ENCODE peak calls at places on chromosomes 7 and 10, in six cellular contexts. F is right cardiac atrium, C is lower leg skin, G is aorta, Z is cardiac muscle cell, W is spleen. K is an unnamed sample.

GRCh38 chr10:11424456-11425287 is 186.8 kb downstream of the USP6NL start:
- DNase-seq in F (peak), C (no peak), G (no peak), Z (peak), W (no peak), K (peak)

GRCh38 chr7:96636342-96636865 is 73.2 kb downstream of the SEM1 start:
- DNase-seq in F (no peak), C (no peak), G (no peak), Z (no peak), W (no peak), K (no peak)

GRCh38 chr7:143185551-143185950 is 2.3 kb downstream of the TAS2R39 start:
- DNase-seq in F (no peak), C (no peak), G (no peak), Z (no peak), W (no peak), K (no peak)

GRCh38 chr10:11232222-11232961 is 214.7 kb downstream of the CELF2 start:
- DNase-seq in F (no peak), C (no peak), G (no peak), Z (no peak), W (no peak), K (no peak)

GRCh38 chr10:77888356-77888703 is 38.2 kb downstream of the DLG5 start:
- DNase-seq in F (no peak), C (no peak), G (no peak), Z (no peak), W (no peak), K (no peak)

GRCh38 chr7:92643821-92644220 is 53.6 kb upstream of the FAM133B start:
- DNase-seq in F (no peak), C (no peak), G (no peak), Z (no peak), W (no peak), K (no peak)

GRCh38 chr10:23897267-23897666 is 311.7 kb upstream of the KIAA1217 start:
- DNase-seq in F (no peak), C (no peak), G (no peak), Z (no peak), W (no peak), K (no peak)

GRCh38 chr10:93746844-93747284 is 10.9 kb upstream of the LGI1 start:
- DNase-seq in F (no peak), C (no peak), G (no peak), Z (no peak), W (no peak), K (peak)

GRCh38 chr10:118800920-118801319 is 46.1 kb upstream of the CACUL1 start:
- DNase-seq in F (peak), C (peak), G (no peak), Z (peak), W (peak), K (peak)

GRCh38 chr10:125640609-125641008 is 42.4 kb downstream of the TEX36 start:
- DNase-seq in F (no peak), C (no peak), G (no peak), Z (no peak), W (no peak), K (no peak)

GRCh38 chr7:129771928-129772479 is 160.5 kb downstream of the NRF1 start:
- DNase-seq in F (no peak), C (no peak), G (no peak), Z (no peak), W (peak), K (no peak)

GRCh38 chr7:18829518-18830252 is 287.8 kb downstream of the TWIST1 start:
- DNase-seq in F (no peak), C (peak), G (no peak), Z (no peak), W (no peak), K (no peak)

GRCh38 chr7:115032986-115033385 is 111.1 kb downstream of the MDFIC start:
- DNase-seq in F (no peak), C (no peak), G (no peak), Z (no peak), W (no peak), K (no peak)

GRCh38 chr7:77757589-77757988 is 40.6 kb downstream of the TMEM60 start:
- DNase-seq in F (no peak), C (no peak), G (no peak), Z (no peak), W (peak), K (no peak)

GRCh38 chr10:66983482-66983818 is 57.6 kb downstream of the LRRTM3 start:
- DNase-seq in F (no peak), C (no peak), G (no peak), Z (no peak), W (no peak), K (no peak)

DNA sequence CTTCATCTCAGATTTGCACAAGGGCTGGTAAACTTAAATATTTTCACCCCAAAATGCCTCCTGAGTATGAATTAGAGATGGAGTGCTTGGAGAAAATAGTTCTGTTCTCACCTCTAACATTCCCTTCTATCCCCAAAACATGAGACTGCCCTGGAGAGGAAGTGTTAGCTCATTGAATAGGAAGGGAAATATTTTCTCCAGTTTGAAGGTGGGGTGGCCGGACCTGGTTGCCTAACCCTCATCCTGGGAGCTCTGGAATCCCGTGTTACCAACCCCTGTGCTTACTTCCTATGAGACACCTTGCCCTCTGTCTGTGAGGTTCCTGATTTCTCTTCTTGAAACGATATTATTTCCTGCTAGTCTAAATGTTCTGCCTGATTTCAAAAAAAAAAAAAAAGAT is 782 bp downstream of the IFIT2 start:
- DNase-seq in F (no peak), C (no peak), G (no peak), Z (no peak), W (no peak), K (no peak)
- H3K4me3 ChIP-seq in F (peak), C (no peak), G (peak), Z (no peak), W (peak), K (peak)

DNA sequence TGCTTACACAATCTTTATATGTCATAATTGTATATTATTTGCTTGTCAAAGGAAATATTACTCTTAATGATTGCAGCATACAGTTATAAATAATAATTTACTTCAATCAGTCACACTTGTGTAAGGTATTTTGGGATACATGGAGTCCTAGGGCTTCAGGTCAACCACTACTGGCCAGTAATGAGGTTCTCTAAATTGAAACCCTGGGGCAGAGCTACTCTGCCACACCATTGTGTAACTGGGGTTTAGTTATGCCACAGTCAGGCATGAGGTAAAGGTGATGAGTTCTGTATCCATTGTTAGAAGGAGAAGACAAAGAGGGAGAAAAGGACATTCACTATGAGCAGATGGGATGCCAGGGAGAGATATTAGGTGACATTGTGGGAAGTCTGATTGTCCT is 117.4 kb downstream of the RNLS start:
- DNase-seq in F (no peak), C (no peak), G (no peak), Z (no peak), W (no peak), K (no peak)
- H3K4me3 ChIP-seq in F (no peak), C (no peak), G (no peak), Z (no peak), W (no peak), K (no peak)

DNA sequence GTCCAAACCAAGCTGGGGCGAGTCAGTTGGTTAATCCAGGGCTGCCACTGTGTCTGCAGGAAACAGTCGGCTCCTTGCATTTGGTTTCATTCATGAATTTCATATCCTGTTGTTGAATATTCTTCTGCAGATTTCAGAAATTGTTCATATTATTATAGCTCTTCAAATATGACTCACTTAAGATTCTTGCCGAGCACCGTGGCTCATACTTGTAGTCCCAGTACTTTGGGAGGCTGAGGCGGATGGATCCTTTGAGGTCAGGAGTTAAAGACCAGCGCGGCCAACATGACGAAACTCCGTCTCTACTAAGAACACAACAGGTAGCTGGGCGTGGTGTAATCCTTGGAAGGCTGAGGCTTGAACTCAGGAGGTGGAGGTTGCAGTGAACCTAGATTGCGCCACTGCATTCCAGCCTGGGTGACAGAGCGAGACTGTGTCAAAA is 24.0 kb downstream of the PFKP start:
- DNase-seq in F (peak), C (no peak), G (no peak), Z (no peak), W (no peak), K (no peak)
- H3K4me3 ChIP-seq in F (no peak), C (no peak), G (no peak), Z (no peak), W (no peak), K (no peak)

DNA sequence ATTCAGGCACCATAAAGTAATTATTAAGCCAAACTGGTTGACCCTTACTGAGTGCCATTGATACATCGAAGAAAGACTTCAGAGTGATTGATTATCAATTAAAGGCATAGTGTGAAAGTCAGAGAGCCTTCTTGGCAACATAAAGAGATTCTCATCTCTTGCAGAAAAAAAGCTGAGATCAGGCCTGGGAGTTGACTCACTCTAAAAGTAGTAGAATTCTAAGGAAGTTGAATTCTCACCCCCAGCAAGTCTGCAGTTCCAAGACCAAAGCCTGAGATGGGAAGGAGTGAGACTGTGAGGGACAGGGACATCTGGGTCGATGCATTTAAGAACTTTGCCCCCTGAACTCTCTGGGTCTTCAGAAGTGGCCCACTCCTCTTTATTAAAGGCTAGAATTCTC is 21.6 kb upstream of the ERCC6 start:
- DNase-seq in F (no peak), C (no peak), G (no peak), Z (no peak), W (no peak), K (no peak)
- H3K4me3 ChIP-seq in F (no peak), C (no peak), G (no peak), Z (no peak), W (no peak), K (no peak)

GRCh38 chr10:29806350-29806788 is 171.6 kb upstream of the SVIL start:
- DNase-seq in F (no peak), C (no peak), G (no peak), Z (no peak), W (no peak), K (no peak)

GRCh38 chr10:29804025-29804852 is 169.5 kb upstream of the SVIL start:
- DNase-seq in F (no peak), C (peak), G (no peak), Z (no peak), W (no peak), K (no peak)

GRCh38 chr10:29810816-29811215 is 176.0 kb upstream of the SVIL start:
- DNase-seq in F (no peak), C (no peak), G (no peak), Z (no peak), W (no peak), K (no peak)

GRCh38 chr10:29807407-29807806 is 172.6 kb upstream of the SVIL start:
- DNase-seq in F (no peak), C (no peak), G (no peak), Z (no peak), W (no peak), K (no peak)

DNA sequence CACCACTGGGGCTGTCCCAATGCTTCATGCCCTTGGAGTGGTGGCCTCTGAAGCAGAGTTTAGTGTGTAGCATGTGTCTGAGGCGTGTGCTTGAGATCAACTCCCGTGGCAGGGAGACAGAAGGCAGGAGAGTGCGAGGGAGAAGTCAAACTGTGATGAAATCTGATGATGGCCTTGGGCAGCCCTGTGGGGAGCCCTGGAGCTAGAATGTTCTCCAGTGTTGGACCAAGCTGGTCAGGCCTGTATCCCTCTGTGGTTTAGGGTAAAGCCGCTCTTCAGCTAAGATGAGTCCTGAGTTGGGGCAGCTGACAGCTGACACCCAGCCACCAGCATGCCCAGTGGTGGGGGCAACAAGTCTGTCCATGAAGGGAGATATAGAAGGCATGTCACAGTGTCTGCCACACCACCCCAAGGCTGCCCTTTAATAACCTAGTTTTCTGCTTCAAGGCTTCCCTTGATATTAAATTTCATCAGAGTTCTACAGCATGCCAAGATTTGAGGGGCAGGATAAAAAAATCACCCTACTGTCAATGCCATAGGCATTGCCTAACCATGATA is 170.4 kb upstream of the SVIL start:
- DNase-seq in F (no peak), C (no peak), G (no peak), Z (no peak), W (no peak), K (no peak)
- H3K4me3 ChIP-seq in F (no peak), C (no peak), G (no peak), Z (no peak), W (no peak), K (no peak)

DNA sequence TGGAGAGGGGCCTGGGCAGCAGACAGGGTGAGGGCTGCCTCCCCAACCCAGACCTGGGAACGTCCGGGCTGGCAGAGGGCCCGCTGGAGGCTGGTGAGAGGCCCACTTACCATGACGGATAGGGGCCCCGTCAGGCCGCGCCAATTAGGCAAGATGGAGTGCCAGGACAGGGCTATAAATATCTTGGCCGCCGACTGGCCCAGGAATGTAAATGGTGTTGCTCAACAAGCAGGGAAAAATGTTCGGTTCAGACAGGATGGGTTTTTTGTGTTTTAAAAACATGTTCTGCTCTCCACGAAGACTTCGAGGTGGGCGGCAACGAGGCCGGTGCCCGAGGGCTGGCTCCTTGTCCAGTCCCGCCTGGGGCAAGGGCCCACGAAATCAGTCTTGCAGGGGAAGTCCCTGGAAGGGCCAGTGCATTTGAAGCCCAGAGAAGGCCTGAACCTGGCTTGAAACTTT is 35.8 kb upstream of the ELN start:
- DNase-seq in F (peak), C (no peak), G (peak), Z (peak), W (no peak), K (no peak)
- H3K4me3 ChIP-seq in F (no peak), C (no peak), G (no peak), Z (no peak), W (no peak), K (no peak)

GRCh38 chr7:5065107-5065407 is 19.4 kb downstream of the RBAK start:
- DNase-seq in F (no peak), C (no peak), G (no peak), Z (no peak), W (no peak), K (no peak)
- H3K4me3 ChIP-seq in F (peak), C (no peak), G (no peak), Z (no peak), W (no peak), K (no peak)

DNA sequence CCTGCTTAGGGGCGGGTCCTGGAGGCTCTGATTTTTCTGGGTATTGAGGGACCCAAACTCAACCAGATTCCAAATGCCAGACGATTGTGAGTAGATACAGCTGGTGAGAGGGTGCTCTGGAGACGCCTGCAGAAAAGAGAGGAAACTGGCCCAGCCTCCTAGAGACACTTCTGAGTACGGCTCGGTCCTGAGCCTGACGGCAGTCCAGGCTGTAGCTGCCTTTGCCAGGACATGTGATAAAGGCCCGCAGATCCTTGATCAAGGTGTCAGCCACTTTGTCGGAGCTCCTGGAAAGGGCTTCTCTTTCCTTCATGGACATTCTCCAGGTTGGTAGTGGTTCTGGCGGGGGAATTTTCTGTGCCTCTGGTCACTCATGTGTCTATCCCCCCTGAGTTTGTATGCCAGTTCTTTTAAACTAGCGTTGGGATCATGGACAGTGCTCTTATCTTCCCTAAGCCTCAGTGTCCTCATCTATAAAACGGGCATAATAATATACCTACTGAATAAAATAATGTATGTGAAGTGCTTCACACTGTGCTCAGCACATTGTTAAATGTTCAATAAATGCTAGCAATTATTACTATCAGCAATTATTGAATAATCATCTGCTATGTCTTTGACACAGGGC is 42.4 kb upstream of the BTRC start:
- DNase-seq in F (no peak), C (no peak), G (no peak), Z (peak), W (peak), K (no peak)
- H3K4me3 ChIP-seq in F (peak), C (no peak), G (peak), Z (peak), W (no peak), K (no peak)

GRCh38 chr7:116224492-116225098 is 14.3 kb downstream of the TES start:
- DNase-seq in F (no peak), C (no peak), G (no peak), Z (no peak), W (no peak), K (no peak)
- H3K4me3 ChIP-seq in F (no peak), C (no peak), G (no peak), Z (no peak), W (no peak), K (no peak)